ENCODE peak calls at places on chromosomes 13 and 19, in nine cellular contexts. H is GOT3; D is stimulated activated CD4-positive, alpha-beta T cell treated with anti-CD3 and anti-CD28 coated beads, Interleukin-12 subunit alpha, Interleukin-12 subunit beta, amount 100 ng/mL, for 24 hours; J is EL; S is epithelial cell of esophagus; E is ELR; W is AG08396; G is T-helper 1 cell; A is choroid plexus epithelial cell. I is an unnamed sample.

GRCh38 chr19:18009412-18010066 is 1.6 kb downstream of the ARRDC2 start:
- DNase-seq in H (no peak), D (no peak), J (peak), S (no peak), E (peak), W (no peak), G (no peak), A (peak), I (no peak)

GRCh38 chr13:111153977-111154332 is 38.8 kb downstream of the ARHGEF7 start:
- DNase-seq in H (no peak), D (peak), J (peak), S (no peak), E (peak), W (peak), G (no peak), A (no peak), I (peak)

GRCh38 chr19:3618144-3618810 is 8.3 kb downstream of the CACTIN start:
- DNase-seq in H (no peak), D (peak), J (peak), S (peak), E (peak), W (peak), G (no peak), A (peak), I (no peak)

GRCh38 chr13:114281351-114282142 is at the start of gene UPF3A:
- DNase-seq in H (peak), D (peak), J (peak), S (peak), E (peak), W (peak), G (peak), A (peak), I (peak)

GRCh38 chr19:14005381-14006084 is 587 bp downstream of the RFX1 start:
- DNase-seq in H (peak), D (peak), J (peak), S (peak), E (peak), W (peak), G (peak), A (peak), I (peak)

GRCh38 chr19:3950871-3951861 is 18.3 kb downstream of the NMRK2 start:
- DNase-seq in H (no peak), D (no peak), J (no peak), S (no peak), E (no peak), W (no peak), G (no peak), A (no peak), I (no peak)

GRCh38 chr19:48798937-48799336 is 11.9 kb downstream of the BCAT2 start:
- DNase-seq in H (no peak), D (no peak), J (peak), S (peak), E (peak), W (no peak), G (no peak), A (peak), I (peak)

GRCh38 chr19:5676105-5676671 is 4.1 kb downstream of the MICOS13 start:
- DNase-seq in H (no peak), D (no peak), J (no peak), S (no peak), E (no peak), W (no peak), G (no peak), A (no peak), I (no peak)

GRCh38 chr19:43741075-43741840 is 13.5 kb downstream of the SMG9 start:
- DNase-seq in H (no peak), D (no peak), J (no peak), S (no peak), E (no peak), W (no peak), G (no peak), A (no peak), I (no peak)

GRCh38 chr13:20585371-20585770 is 18.4 kb downstream of the IFT88 start:
- DNase-seq in H (no peak), D (no peak), J (no peak), S (no peak), E (no peak), W (no peak), G (no peak), A (no peak), I (no peak)

GRCh38 chr19:35350591-35350990 is 2.9 kb downstream of the FFAR1 start:
- DNase-seq in H (no peak), D (no peak), J (no peak), S (no peak), E (no peak), W (no peak), G (no peak), A (no peak), I (no peak)

GRCh38 chr13:90534617-90535340 is 812.7 kb upstream of the MIR17HG start:
- DNase-seq in H (no peak), D (no peak), J (peak), S (no peak), E (no peak), W (no peak), G (no peak), A (no peak), I (no peak)

GRCh38 chr19:56603829-56604228 is 8.7 kb downstream of the ZNF71 start:
- DNase-seq in H (no peak), D (no peak), J (no peak), S (no peak), E (no peak), W (no peak), G (no peak), A (no peak), I (no peak)

GRCh38 chr13:108943842-108944241 is 314.4 kb downstream of the MYO16 start:
- DNase-seq in H (no peak), D (no peak), J (no peak), S (no peak), E (no peak), W (no peak), G (no peak), A (no peak), I (no peak)

GRCh38 chr19:3966051-3967017 is 4.6 kb downstream of the DAPK3 start:
- DNase-seq in H (no peak), D (no peak), J (no peak), S (no peak), E (no peak), W (no peak), G (no peak), A (no peak), I (no peak)

GRCh38 chr13:114048463-114048862 is 74.6 kb upstream of the C13orf46 start:
- DNase-seq in H (no peak), D (no peak), J (no peak), S (no peak), E (no peak), W (no peak), G (no peak), A (no peak), I (no peak)

GRCh38 chr19:46748325-46749109 is 2.3 kb upstream of the STRN4 start:
- DNase-seq in H (no peak), D (peak), J (peak), S (peak), E (peak), W (peak), G (peak), A (peak), I (peak)

GRCh38 chr19:7870571-7871279 is 3.5 kb downstream of the PRR36 start:
- DNase-seq in H (peak), D (peak), J (peak), S (peak), E (peak), W (no peak), G (peak), A (peak), I (peak)

GRCh38 chr19:6495947-6496346 is 6.2 kb downstream of the TUBB4A start:
- DNase-seq in H (no peak), D (no peak), J (no peak), S (no peak), E (no peak), W (no peak), G (no peak), A (no peak), I (no peak)

GRCh38 chr13:66803013-66803739 is 427.0 kb downstream of the PCDH9 start:
- DNase-seq in H (no peak), D (no peak), J (no peak), S (no peak), E (no peak), W (no peak), G (no peak), A (no peak), I (no peak)

I was measured in bronchial epithelial cell.